ENCODE peak calls at places on chromosome 17, in four cellular contexts. S is H1, G is K562, C is HepG2. J is an unnamed sample. For H3K4me1, the result is how much of the 10 kb centered on the place peaks cover.

GRCh38 chr17:27463235-27463677 is 7.0 kb downstream of the KSR1 start:
- DNase-seq in C (no peak), G (no peak), S (no peak), J (no peak)

GRCh38 chr17:13337864-13338371 is 263.8 kb downstream of the HS3ST3A1 start:
- DNase-seq in G (peak), C (peak), S (no peak), J (peak)

GRCh38 chr17:8312726-8313600 is 2.9 kb downstream of the ARHGEF15 start:
- DNase-seq in G (no peak), C (no peak), S (no peak), J (no peak)

GRCh38 chr17:7438050-7438614 is 1.2 kb upstream of the FGF11 start:
- DNase-seq in C (no peak), G (peak), S (peak), J (no peak)

GRCh38 chr17:48728232-48729231 is at the start of gene HOXB13:
- DNase-seq in S (no peak), G (peak), C (no peak), J (peak)

GRCh38 chr17:73757324-73757942 is 113.2 kb upstream of the SDK2 start:
- DNase-seq in S (no peak), G (no peak), C (no peak), J (no peak)

GRCh38 chr17:78346605-78347250 is 13.1 kb downstream of the SOCS3 start:
- DNase-seq in S (no peak), G (no peak), C (no peak), J (no peak)

GRCh38 chr17:78524870-78525510 is 52.2 kb downstream of the DNAH17 start:
- DNase-seq in C (no peak), G (no peak), S (no peak), J (no peak)

GRCh38 chr17:50634123-50634914 is at the start of gene ABCC3:
- DNase-seq in C (peak), G (no peak), S (peak), J (no peak)

GRCh38 chr17:66952031-66952524 is 12.4 kb upstream of the CACNG4 start:
- DNase-seq in G (no peak), S (no peak), C (peak), J (peak)

GRCh38 chr17:4950075-4950756 is 703 bp upstream of the ENO3 start:
- DNase-seq in G (peak), C (peak), S (peak), J (no peak)

GRCh38 chr17:74757502-74757901 is 9.1 kb downstream of the NHERF1 start:
- DNase-seq in G (no peak), S (no peak), C (no peak), J (no peak)

GRCh38 chr17:9239821-9240658 is 218.7 kb downstream of the NTN1 start:
- DNase-seq in G (peak), S (peak), C (no peak), J (peak)

GRCh38 chr17:62966426-62967110 is 533 bp downstream of the TANC2 start:
- DNase-seq in C (no peak), S (peak), G (no peak), J (no peak)

GRCh38 chr17:59767176-59767575 is 59.7 kb downstream of the VMP1 start:
- DNase-seq in C (no peak), S (no peak), G (no peak), J (no peak)

GRCh38 chr17:42773290-42774035 is at the start of gene VPS25:
- DNase-seq in G (peak), S (peak), C (peak), J (peak)

GRCh38 chr17:40069751-40070643 is 7.2 kb downstream of the THRA start:
- DNase-seq in S (no peak), G (peak), C (no peak), J (no peak)

GRCh38 chr17:8911205-8911604 is 43.7 kb upstream of the PIK3R6 start:
- DNase-seq in G (no peak), C (no peak), S (no peak), J (no peak)

GRCh38 chr17:72594248-72594647 is 473.4 kb downstream of the SOX9 start:
- DNase-seq in S (no peak), G (no peak), C (no peak), J (no peak)

DNA sequence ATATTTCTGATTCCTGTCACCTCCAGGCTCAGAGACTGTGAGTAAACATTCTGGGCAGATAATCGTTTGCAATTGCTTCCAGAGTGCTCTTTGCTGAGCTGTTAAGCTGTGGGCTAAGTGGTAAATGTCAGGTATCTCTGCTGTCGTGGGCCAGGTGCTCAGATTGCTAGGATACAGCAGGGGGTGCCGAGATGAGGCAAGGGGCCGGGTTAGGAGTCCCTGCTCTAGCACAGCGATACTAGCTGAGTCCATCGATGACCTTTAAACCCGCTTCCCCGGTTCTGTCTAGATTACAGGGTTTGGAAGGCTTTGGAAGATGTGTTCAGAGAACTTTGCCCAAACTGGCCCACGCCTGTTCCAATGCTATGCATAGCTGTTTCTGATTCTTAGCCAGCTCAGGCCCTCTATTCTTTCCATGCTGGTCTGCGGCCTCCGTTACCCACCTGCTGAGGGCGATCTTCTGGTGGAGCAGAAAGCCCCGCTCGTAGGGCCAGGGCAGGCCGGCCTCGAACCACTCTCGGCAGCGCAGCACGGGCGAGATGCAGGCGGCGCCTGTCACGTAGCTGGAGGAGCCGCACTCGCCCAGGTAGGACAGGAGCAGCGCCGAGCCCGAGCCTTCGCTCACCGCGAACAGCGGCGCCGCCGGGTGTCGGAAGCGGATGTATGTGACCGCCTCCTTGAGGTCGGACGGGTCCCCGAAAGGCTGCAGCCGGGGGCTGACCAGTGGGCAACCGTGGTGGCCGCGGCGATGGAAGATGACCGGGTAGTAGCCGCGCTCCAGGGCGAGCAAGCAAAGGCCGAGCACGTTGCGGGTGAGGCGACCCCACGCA is 979 bp downstream of the ABHD15 start:
- DNase-seq in S (no peak), C (peak), G (no peak), J (peak)
- TF ChIP-seq YY1 in S (no peak), C (no peak), G (no peak), J (no peak)

GRCh38 chr17:82239926-82240505 is 11.2 kb downstream of the SLC16A3 start:
- DNase-seq in C (peak), G (no peak), S (no peak), J (no peak)

GRCh38 chr17:82237746-82238561 is 9.1 kb downstream of the SLC16A3 start:
- DNase-seq in G (no peak), S (no peak), C (no peak), J (no peak)

GRCh38 chr17:82238562-82239201 is 9.8 kb downstream of the SLC16A3 start:
- DNase-seq in C (no peak), S (no peak), G (peak), J (no peak)

GRCh38 chr17:82240506-82241182 is 11.8 kb downstream of the SLC16A3 start:
- DNase-seq in S (no peak), C (no peak), G (no peak), J (no peak)

GRCh38 chr17:82239401-82239925 is 10.6 kb downstream of the SLC16A3 start:
- DNase-seq in C (no peak), S (no peak), G (no peak), J (no peak)
- H3K4me1 ChIP-seq in C (half or more), S (under half), G (half or more), J (half or more)

DNA sequence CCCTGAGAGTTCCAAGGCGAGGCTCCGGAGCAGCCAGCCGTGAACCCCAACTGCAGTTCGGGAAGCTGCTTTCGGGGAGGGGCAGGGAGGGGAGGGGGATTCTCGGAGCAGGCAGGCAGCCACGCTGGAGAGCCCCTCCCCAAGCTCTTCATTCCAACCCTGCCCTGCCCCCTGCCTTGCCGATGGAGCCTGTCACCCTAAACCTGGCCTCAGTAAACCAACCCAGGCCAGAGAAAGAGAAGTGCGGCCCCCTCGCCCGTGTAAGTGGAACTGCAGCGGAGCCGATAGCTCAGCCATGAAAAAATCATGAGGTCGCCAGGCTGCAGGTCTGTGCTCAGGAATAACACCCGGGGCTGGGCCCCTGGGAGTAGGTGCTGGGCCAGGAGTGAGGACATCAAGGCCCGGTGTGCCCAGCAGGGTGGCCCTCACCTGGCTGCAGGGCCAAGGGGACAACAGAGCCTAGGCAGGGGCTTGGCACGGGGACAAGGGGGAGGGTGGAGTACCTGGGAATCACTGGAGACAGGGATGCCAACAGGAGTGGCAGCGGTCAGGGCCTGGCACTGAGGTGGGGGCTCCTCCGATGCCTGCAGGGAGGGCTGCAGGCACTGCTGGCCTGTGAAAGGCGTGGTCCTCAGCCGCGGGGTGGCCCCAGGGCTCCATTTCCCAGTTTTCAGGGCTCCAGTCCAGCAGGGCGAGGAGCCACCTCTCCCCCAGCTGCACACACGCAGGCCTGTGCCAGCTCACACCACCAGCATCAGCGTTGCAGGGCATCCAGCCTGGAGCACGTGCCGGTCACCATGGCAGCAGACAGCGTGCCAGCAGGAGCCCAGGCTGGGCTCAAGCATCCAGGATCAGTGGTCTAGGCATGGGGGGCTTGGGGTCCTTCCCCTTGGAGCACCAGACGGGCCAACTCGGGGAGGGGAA is 4.8 kb upstream of the FSCN2 start:
- DNase-seq in G (peak), S (peak), C (peak), J (no peak)
- TF ChIP-seq FOSL1 in G (no peak), S (no peak), C (no peak), J (no peak)

DNA sequence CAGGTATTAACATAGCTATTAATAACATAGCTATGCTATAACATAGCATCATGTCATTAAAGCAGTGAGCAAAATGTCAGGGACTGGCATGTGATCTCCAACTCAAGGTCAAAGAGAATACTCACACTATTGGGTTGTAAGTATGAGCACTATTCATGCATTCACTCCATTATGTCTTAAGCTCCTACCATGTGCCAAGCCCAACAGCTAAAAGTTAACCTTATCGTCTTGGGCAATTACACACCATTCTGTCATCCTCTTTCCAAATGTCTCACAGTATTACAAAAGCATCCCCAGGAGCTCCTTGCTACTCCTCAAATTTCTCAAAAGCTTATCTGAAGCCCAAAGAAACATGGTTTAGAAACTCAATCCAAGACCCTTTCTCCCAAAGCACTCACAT is 22.0 kb upstream of the NOG start:
- DNase-seq in G (no peak), C (no peak), S (no peak), J (no peak)
- TF ChIP-seq YY1 in G (no peak), C (no peak), S (no peak), J (no peak)

GRCh38 chr17:58527949-58528348 is 13.5 kb upstream of the MTMR4 start:
- DNase-seq in C (no peak), G (no peak), S (no peak), J (no peak)
- H3K4me1 ChIP-seq in C (under half), G (under half), S (under half), J (under half)

GRCh38 chr17:2697611-2698162 is 13.9 kb downstream of the CLUH start:
- DNase-seq in G (no peak), S (no peak), C (no peak), J (no peak)
- TF ChIP-seq FOSL1 in G (no peak), S (no peak), C (no peak), J (no peak)

DNA sequence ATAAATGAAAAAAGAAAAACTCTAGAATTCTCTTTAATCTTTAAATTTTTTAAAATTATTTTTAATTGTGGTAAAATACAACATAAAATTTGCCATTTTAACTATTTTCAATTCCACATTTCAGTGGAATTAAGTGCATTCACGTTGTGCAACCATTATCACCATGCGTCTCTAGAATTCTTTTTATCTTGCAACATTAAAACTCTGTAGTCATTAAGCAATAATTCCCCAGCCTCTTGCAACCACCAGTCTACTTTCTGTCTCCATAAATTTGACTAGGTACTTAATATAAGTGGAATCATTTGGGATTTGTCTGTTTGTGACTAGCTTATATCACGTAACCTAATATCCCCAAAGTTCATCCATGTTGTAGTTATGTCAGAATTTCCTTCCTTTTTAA is 79.1 kb downstream of the TAOK1 start:
- DNase-seq in C (no peak), G (no peak), S (no peak), J (no peak)
- TF ChIP-seq YY1 in C (no peak), G (no peak), S (no peak), J (no peak)

J was measured in HCT116.